ENCODE peak calls at places on chromosomes 12 and 14, in five cellular contexts. K is brain microvascular endothelial cell; U is CD4-positive, alpha-beta T cell; H is thyroid gland; L is suprapubic skin. R is an unnamed sample.

GRCh38 chr14:21494902-21495762 is 16.0 kb downstream of the METTL3 start:
- DNase-seq in L (no peak), K (no peak), H (no peak), U (no peak), R (no peak)

GRCh38 chr12:104182144-104182543 is 33.4 kb upstream of the TXNRD1 start:
- DNase-seq in K (peak; percentile 82), U (no peak), L (peak; percentile 73), H (peak; percentile 41), R (peak; percentile 51)

GRCh38 chr14:105316968-105317498 is 2.5 kb downstream of the PACS2 start:
- DNase-seq in U (no peak), L (no peak), H (no peak), K (no peak), R (peak; percentile 33)

GRCh38 chr14:34714320-34715107 is at the start of gene CFL2:
- DNase-seq in K (peak; percentile 46), H (peak; percentile 87), L (peak; percentile 86), U (peak; percentile 44), R (peak; percentile 79)

GRCh38 chr12:10672231-10672868 is 1.5 kb downstream of the STYK1 start:
- DNase-seq in K (no peak), U (no peak), L (no peak), H (no peak), R (no peak)

GRCh38 chr14:35818346-35819115 is 7.6 kb upstream of the BRMS1L start:
- DNase-seq in L (no peak), U (no peak), K (peak; percentile 56), H (peak; percentile 31), R (peak; percentile 21)

GRCh38 chr12:108605000-108605689 is 7.3 kb upstream of the TMEM119 start:
- DNase-seq in L (no peak), U (no peak), H (no peak), K (no peak), R (no peak)

GRCh38 chr12:66555113-66555512 is 123.8 kb downstream of the GRIP1 start:
- DNase-seq in L (no peak), K (peak; percentile 28), U (no peak), H (no peak), R (no peak)

GRCh38 chr12:31574803-31575573 is 15.9 kb downstream of the DENND5B start:
- DNase-seq in K (no peak), L (no peak), U (no peak), H (no peak), R (no peak)

GRCh38 chr14:82422186-82422585 is 888.5 kb upstream of the SEL1L start:
- DNase-seq in K (no peak), U (no peak), L (no peak), H (peak; percentile 15), R (no peak)

GRCh38 chr14:95460647-95461478 is 55.6 kb downstream of the SYNE3 start:
- DNase-seq in K (peak; percentile 69), L (peak; percentile 81), U (no peak), H (no peak), R (no peak)

GRCh38 chr12:58413794-58414193 is 472.4 kb downstream of the ATP23 start:
- DNase-seq in L (no peak), K (peak; percentile 82), U (no peak), H (no peak), R (no peak)

GRCh38 chr12:79692860-79693605 is 2.3 kb upstream of the PAWR start:
- DNase-seq in H (no peak), L (no peak), K (no peak), U (no peak), R (no peak)

GRCh38 chr12:40946612-40947194 is 241.4 kb upstream of the PDZRN4 start:
- DNase-seq in K (no peak), H (no peak), L (no peak), U (no peak), R (no peak)

GRCh38 chr14:104513641-104514046 is 65.9 kb upstream of the C14orf180 start:
- DNase-seq in L (no peak), K (no peak), U (no peak), H (no peak), R (no peak)

GRCh38 chr14:104723651-104724406 is at the start of gene ADSS1:
- DNase-seq in U (peak; percentile 31), H (peak; percentile 75), L (no peak), K (no peak), R (peak; percentile 44)

GRCh38 chr12:627285-627684 is 36.0 kb downstream of the NINJ2 start:
- DNase-seq in L (no peak), K (no peak), H (no peak), U (no peak), R (no peak)

GRCh38 chr12:627863-628805 is 35.1 kb downstream of the NINJ2 start:
- DNase-seq in L (no peak), H (no peak), U (no peak), K (no peak), R (no peak)

GRCh38 chr12:632102-632696 is 31.0 kb downstream of the NINJ2 start:
- DNase-seq in K (peak; percentile 92), U (no peak), L (peak; percentile 52), H (peak; percentile 57), R (peak; percentile 30)

GRCh38 chr12:633731-634130 is 29.5 kb downstream of the NINJ2 start:
- DNase-seq in H (no peak), L (peak; percentile 4), U (no peak), K (no peak), R (no peak)

DNA sequence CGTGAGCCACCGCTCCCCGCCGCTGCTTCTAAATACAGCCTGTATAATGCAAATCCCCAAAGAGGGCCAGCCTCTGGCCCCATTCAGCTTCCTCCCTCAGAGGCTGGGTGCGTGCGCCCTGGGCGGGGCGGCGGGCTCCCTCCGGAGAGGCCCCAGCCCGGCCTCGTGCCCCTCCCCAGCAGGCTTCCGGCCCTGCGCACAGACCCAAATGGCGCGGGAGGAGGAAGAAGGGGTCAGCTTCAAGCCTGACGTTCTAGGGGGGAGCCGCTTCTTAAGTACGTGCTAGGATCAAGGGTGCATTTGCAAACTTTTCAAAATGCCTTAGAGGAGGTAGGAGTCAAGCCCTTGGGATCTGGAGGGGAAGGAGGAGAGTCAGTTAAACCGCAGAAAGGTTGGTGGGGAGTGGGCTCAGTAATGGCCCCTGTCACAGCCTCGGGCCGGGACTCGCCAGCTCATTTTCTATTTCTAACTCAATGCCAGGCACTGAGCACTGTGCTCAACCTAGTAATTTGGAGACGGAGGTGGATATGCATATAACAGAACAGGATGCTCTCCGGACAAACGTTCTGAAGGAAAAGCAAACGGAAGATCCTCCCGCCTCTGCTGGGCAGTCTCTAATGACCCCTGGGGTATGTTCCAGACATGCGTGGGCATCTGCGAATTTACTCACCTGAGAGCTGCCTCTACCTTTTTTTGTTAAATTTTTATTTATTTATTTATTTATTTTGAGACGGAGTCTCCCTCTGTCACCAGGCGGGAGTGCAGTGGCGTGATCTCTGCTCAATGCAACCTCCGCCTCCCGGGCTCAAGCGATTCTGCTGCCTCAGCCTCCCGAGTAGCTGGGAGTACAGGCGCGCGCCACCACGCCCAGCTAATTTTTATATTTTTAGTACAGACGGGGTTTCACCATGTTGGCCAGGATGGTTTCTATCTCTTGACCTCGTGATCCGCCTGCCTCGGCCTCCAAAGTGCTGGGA is 32.3 kb downstream of the NINJ2 start:
- DNase-seq in K (no peak), L (peak; percentile 75), H (no peak), U (peak; percentile 41), R (no peak)
- H3K27ac ChIP-seq in K (peak overlapping the region; percentile 79), L (peak overlapping the region; percentile 77), H (no peak overlapping the region), U (peak overlapping the region; percentile 60), R (no peak overlapping the region)

DNA sequence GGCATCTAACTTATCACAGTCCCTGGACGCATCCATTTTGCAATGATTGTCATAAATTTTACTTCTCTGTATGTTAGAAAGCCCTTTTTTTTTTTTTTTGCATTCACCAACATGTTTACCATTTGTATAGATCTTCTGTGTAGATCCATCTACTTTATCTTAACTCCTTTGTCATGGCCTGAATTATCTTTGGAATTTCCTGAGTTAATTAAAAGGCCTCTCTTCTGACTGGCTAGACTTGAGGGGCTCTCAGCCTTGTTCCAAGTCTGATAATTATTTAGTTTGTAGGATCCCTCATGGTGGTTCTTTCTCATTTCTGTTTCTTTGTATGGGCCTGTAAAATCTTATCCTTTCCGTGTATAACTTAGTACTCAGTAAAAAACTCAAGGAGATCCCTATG is 387.0 kb downstream of the C12orf50 start:
- DNase-seq in H (no peak), L (no peak), K (no peak), U (no peak), R (no peak)
- TF ChIP-seq CTCF in H (no peak), L (no peak), K (no peak), U (no peak), R (no peak)

DNA sequence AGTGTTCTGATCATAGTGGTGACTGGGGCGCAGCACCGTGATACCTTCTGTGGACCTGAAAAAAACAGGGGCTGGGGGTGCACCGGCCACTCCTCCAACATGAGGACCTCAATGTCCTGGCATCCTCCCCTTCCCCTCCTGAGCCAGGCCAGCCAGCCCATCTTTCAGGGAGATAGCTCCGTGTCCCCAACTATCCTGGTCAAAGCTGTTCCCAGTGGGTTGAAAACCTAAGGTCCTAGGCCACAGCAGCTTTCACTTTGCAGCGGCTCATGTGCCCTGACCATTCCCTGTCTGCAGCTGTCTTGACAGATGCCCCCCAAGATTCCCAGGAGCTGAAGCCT is 75.7 kb downstream of the BCL11B start:
- DNase-seq in L (no peak), U (no peak), H (no peak), K (no peak), R (no peak)
- H3K27ac ChIP-seq in L (no peak overlapping the region), U (peak overlapping the region; percentile 83), H (no peak overlapping the region), K (no peak overlapping the region), R (no peak overlapping the region)

GRCh38 chr12:49296034-49296835 is 1.3 kb downstream of the PRPH start:
- DNase-seq in H (peak; percentile 35), L (peak; percentile 61), U (peak; percentile 53), K (no peak), R (no peak)

GRCh38 chr12:49296836-49297694 is 2.1 kb downstream of the PRPH start:
- DNase-seq in U (no peak), H (peak; percentile 29), L (no peak), K (no peak), R (no peak)

GRCh38 chr12:49297695-49298060 is 2.7 kb downstream of the PRPH start:
- DNase-seq in H (no peak), L (no peak), K (no peak), U (no peak), R (no peak)

GRCh38 chr12:49295087-49296001 is at the start of gene PRPH:
- DNase-seq in U (no peak), H (peak; percentile 70), K (no peak), L (peak; percentile 60), R (no peak)

DNA sequence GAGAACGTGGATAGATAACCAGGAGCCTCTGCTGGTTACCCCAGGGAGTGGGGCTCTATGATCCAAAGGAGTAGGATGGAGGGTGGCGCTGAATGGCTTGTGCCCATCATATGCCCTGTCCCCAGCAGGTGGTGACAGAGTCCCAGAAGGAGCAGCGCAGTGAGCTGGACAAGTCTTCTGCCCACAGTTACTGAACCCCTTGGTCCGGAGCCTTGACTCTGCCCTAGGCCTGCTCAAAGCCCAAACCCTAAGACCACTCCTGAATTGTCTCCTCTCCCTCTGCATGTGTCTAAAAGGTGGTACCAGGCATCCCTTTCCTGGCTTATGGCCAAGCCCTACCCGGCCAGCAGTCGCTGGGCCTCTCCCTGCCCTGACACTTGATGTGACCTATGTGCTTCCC is 3.2 kb downstream of the PRPH start:
- DNase-seq in U (no peak), L (no peak), K (no peak), H (no peak), R (no peak)
- TF ChIP-seq CTCF in U (no peak), L (no peak), K (peak; percentile 31), H (no peak), R (no peak)